ENCODE peak calls at places on chromosomes 2 and 18, in eight cellular contexts. V, E, I, H, Q, R, S and A are unnamed samples.

GRCh38 chr2:175253871-175254270 is 72.4 kb upstream of the ATP5MC3 start:
- DNase-seq in S (no peak), E (no peak), I (no peak), V (no peak), Q (no peak), H (no peak), R (no peak), A (no peak)

GRCh38 chr2:208571764-208572131 is 165.2 kb downstream of the PTH2R start:
- DNase-seq in Q (no peak), S (no peak), I (no peak), R (no peak), H (no peak), E (no peak), V (no peak), A (no peak)

GRCh38 chr2:234178309-234179030 is 128.0 kb downstream of the SPP2 start:
- DNase-seq in E (no peak), I (no peak), Q (peak; percentile 21), V (no peak), R (no peak), S (no peak), H (peak; percentile 44), A (no peak)

GRCh38 chr2:229173810-229174359 is 97.2 kb downstream of the PID1 start:
- DNase-seq in V (no peak), I (no peak), S (no peak), Q (no peak), E (no peak), R (no peak), H (no peak), A (no peak)

GRCh38 chr2:70190086-70190412 is 770 bp downstream of the C2orf42 start:
- DNase-seq in H (no peak), Q (peak; percentile 9), S (no peak), I (no peak), R (no peak), E (no peak), V (peak; percentile 76), A (no peak)

GRCh38 chr2:20654414-20654813 is 3.5 kb upstream of the HS1BP3 start:
- DNase-seq in V (peak; percentile 31), I (no peak), E (no peak), H (no peak), Q (no peak), S (peak; percentile 14), R (no peak), A (no peak)

GRCh38 chr2:80288576-80288975 is 16.0 kb downstream of the LRRTM1 start:
- DNase-seq in Q (no peak), I (no peak), H (no peak), R (no peak), E (no peak), S (no peak), V (no peak), A (peak; percentile 60)

GRCh38 chr2:46490521-46491141 is 11.3 kb downstream of the TMEM247 start:
- DNase-seq in H (peak; percentile 50), V (no peak), E (peak; percentile 31), R (no peak), Q (no peak), S (peak; percentile 86), I (peak; percentile 42), A (no peak)

GRCh38 chr2:222613715-222614331 is 42.1 kb downstream of the FARSB start:
- DNase-seq in V (peak; percentile 68), E (no peak), H (peak; percentile 23), Q (peak; percentile 18), R (peak; percentile 10), I (peak; percentile 8), S (no peak), A (no peak)

GRCh38 chr18:39675358-39675757 is 2109.8 kb upstream of the CELF4 start:
- DNase-seq in S (no peak), V (peak; percentile 1), E (no peak), H (no peak), Q (no peak), R (no peak), I (no peak), A (no peak)

GRCh38 chr18:64019922-64020756 is 50.3 kb downstream of the SERPINB8 start:
- DNase-seq in Q (no peak), H (no peak), S (no peak), E (no peak), V (no peak), I (no peak), R (no peak), A (no peak)

GRCh38 chr18:64017870-64018269 is 48.0 kb downstream of the SERPINB8 start:
- DNase-seq in S (no peak), V (peak; percentile 44), E (no peak), H (no peak), R (no peak), I (no peak), Q (no peak), A (no peak)
- TF ChIP-seq CTCF in S (peak; percentile 5), V (peak; percentile 11), E (no peak), H (no peak), R (peak; percentile 49), I (peak; percentile 79), Q (peak; percentile 64), A (peak; percentile 55)

DNA sequence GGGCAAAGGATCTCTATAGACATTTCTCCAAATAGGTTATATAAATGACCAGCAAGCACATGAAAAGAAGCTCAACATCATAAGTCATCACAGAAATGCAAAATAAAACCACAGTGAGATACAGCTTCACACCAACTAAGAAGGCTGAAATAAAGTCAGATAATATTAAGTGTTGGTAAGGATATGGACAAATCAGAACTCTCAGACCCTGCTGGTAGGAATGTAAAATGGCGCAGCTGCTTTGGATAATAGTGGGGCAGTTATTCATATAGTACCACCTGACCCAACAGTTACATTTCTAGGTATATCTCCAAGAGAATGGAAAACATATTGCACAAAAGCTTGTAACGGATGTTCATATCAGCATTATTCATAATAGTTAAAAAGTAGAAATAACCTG is 14.0 kb downstream of the EPB41L5 start:
- DNase-seq in Q (no peak), E (no peak), H (no peak), R (no peak), I (no peak), V (no peak), S (no peak), A (no peak)
- TF ChIP-seq CTCF in Q (peak; percentile 13), E (no peak), H (no peak), R (peak; percentile 57), I (peak; percentile 53), V (no peak), S (no peak), A (peak; percentile 47)

GRCh38 chr2:898319-898718 is 52.3 kb upstream of the SNTG2 start:
- DNase-seq in H (no peak), E (no peak), I (peak; percentile 18), V (peak; percentile 42), Q (no peak), R (no peak), S (no peak), A (no peak)
- TF ChIP-seq CTCF in H (no peak), E (no peak), I (peak; percentile 56), V (peak; percentile 26), Q (peak; percentile 22), R (peak; percentile 38), S (no peak), A (no peak)

GRCh38 chr2:238846503-238847431 is 1.1 kb upstream of the TWIST2 start:
- DNase-seq in S (no peak), Q (peak; percentile 57), V (no peak), H (no peak), R (no peak), I (no peak), E (no peak), A (no peak)

GRCh38 chr2:238847841-238848565 is at the start of gene TWIST2:
- DNase-seq in R (peak; percentile 37), H (peak; percentile 81), Q (peak; percentile 72), S (no peak), I (peak; percentile 39), V (peak; percentile 40), E (no peak), A (no peak)

GRCh38 chr2:238845583-238846480 is 2.1 kb upstream of the TWIST2 start:
- DNase-seq in V (no peak), I (no peak), E (no peak), Q (no peak), H (no peak), S (no peak), R (no peak), A (no peak)

GRCh38 chr2:238848566-238848940 is 668 bp downstream of the TWIST2 start:
- DNase-seq in S (no peak), E (no peak), R (no peak), I (no peak), Q (peak; percentile 38), V (no peak), H (no peak), A (no peak)

DNA sequence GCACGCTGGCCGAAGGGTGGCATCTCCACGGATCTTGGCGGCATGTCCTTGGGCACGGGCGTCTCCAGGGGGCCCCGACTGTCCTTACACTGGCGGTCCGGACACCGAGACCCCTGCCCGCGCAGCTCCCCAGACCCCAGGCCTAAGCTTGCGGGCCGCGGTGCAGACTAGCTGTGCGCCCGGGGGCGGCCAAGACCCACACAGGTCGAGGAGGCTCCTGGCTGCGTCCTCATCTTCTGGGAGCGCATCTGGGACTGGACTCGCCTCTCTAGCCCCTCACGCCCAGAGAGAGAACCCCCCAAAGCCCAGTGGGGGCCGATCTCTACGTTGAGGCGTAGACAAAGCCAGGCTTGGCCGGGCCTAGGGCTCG is 468 bp upstream of the TWIST2 start:
- DNase-seq in V (no peak), E (no peak), I (no peak), R (no peak), S (no peak), Q (no peak), H (no peak), A (no peak)
- TF ChIP-seq CTCF in V (no peak), E (no peak), I (no peak), R (no peak), S (no peak), Q (no peak), H (no peak), A (no peak)